ENCODE peak calls at places on chromosome 5, in seven cellular contexts. I is spleen, O is prostate gland, Y is Calu3, S is heart left ventricle, J is gastrocnemius medialis, F is endothelial cell. L is an unnamed sample.

GRCh38 chr5:95029569-95030366 is 255.1 kb downstream of the MCTP1 start:
- DNase-seq in S (no peak), F (no peak), J (no peak), O (no peak), I (no peak), Y (peak), L (no peak)

GRCh38 chr5:142422426-142422825 is 97.6 kb upstream of the SPRY4 start:
- DNase-seq in S (no peak), O (no peak), Y (no peak), F (no peak), J (no peak), I (no peak), L (peak)

GRCh38 chr5:168311061-168311566 is 19.7 kb downstream of the WWC1 start:
- DNase-seq in S (no peak), I (peak), Y (peak), O (no peak), J (no peak), F (no peak), L (no peak)

GRCh38 chr5:8720476-8720875 is 825.4 kb downstream of the SEMA5A start:
- DNase-seq in S (no peak), F (no peak), O (no peak), I (no peak), Y (no peak), J (no peak), L (no peak)

GRCh38 chr5:83340511-83340918 is 131.0 kb upstream of the VCAN start:
- DNase-seq in S (no peak), F (no peak), O (no peak), I (no peak), Y (no peak), J (no peak), L (no peak)

GRCh38 chr5:878125-878524 is 14.5 kb downstream of the BRD9 start:
- DNase-seq in J (no peak), O (no peak), Y (no peak), I (peak), F (no peak), S (peak), L (no peak)

GRCh38 chr5:28862860-28863196 is 1824.4 kb upstream of the CDH9 start:
- DNase-seq in F (no peak), I (no peak), Y (no peak), O (no peak), J (no peak), S (no peak), L (no peak)

GRCh38 chr5:167730656-167731055 is 560.8 kb upstream of the WWC1 start:
- DNase-seq in Y (no peak), O (no peak), S (no peak), J (no peak), I (no peak), F (no peak), L (no peak)

GRCh38 chr5:12901696-12902095 is 997.5 kb upstream of the CTNND2 start:
- DNase-seq in S (no peak), I (no peak), F (no peak), Y (no peak), O (no peak), J (no peak), L (no peak)

GRCh38 chr5:181052928-181053759 is 13.1 kb downstream of the BTNL9 start:
- DNase-seq in F (peak), Y (peak), O (no peak), J (no peak), S (no peak), I (peak), L (no peak)

GRCh38 chr5:157596449-157596848 is 20.9 kb upstream of the ADAM19 start:
- DNase-seq in I (no peak), O (no peak), Y (no peak), F (no peak), J (no peak), S (no peak), L (no peak)

GRCh38 chr5:115471674-115472073 is 72.9 kb downstream of the FEM1C start:
- DNase-seq in S (peak), I (no peak), J (peak), O (no peak), Y (no peak), F (no peak), L (no peak)

GRCh38 chr5:141763526-141763925 is 81.5 kb upstream of the ARAP3 start:
- DNase-seq in F (no peak), I (no peak), O (no peak), Y (no peak), J (no peak), S (peak), L (no peak)

GRCh38 chr5:153043876-153044275 is 446.6 kb upstream of the GRIA1 start:
- DNase-seq in F (no peak), S (no peak), O (no peak), J (no peak), Y (no peak), I (no peak), L (no peak)

GRCh38 chr5:74885170-74885569 is 19.0 kb upstream of the FAM169A start:
- DNase-seq in O (no peak), S (no peak), F (no peak), J (no peak), Y (no peak), I (no peak), L (no peak)

GRCh38 chr5:9239071-9239470 is 306.8 kb downstream of the SEMA5A start:
- DNase-seq in I (no peak), O (no peak), F (no peak), S (no peak), J (no peak), Y (no peak), L (peak)

GRCh38 chr5:152237531-152237930 is 167.5 kb downstream of the NMUR2 start:
- DNase-seq in J (no peak), Y (no peak), F (no peak), S (no peak), O (no peak), I (no peak), L (no peak)

GRCh38 chr5:78886650-78887230 is 98.4 kb downstream of the ARSB start:
- DNase-seq in Y (no peak), F (no peak), I (no peak), J (no peak), S (no peak), O (no peak), L (no peak)

GRCh38 chr5:130715541-130715940 is 449.5 kb downstream of the HINT1 start:
- DNase-seq in I (no peak), J (no peak), Y (no peak), O (no peak), S (no peak), F (no peak), L (no peak)

GRCh38 chr5:170836226-170836625 is 25.6 kb upstream of the RANBP17 start:
- DNase-seq in J (no peak), Y (peak), S (no peak), I (no peak), F (no peak), O (no peak), L (no peak)

GRCh38 chr5:138953370-138954256 is 78.5 kb upstream of the LRRTM2 start:
- DNase-seq in F (no peak), J (peak), Y (no peak), I (peak), S (peak), O (peak), L (peak)

GRCh38 chr5:58114324-58114723 is 345.6 kb downstream of the PLK2 start:
- DNase-seq in O (no peak), J (no peak), I (no peak), Y (no peak), S (no peak), F (no peak), L (peak)

GRCh38 chr5:133423618-133424282 is 188.6 kb downstream of the FSTL4 start:
- DNase-seq in Y (peak), F (peak), J (peak), S (peak), O (peak), I (peak), L (no peak)

GRCh38 chr5:33850100-33850594 is 41.6 kb downstream of the ADAMTS12 start:
- DNase-seq in I (no peak), O (no peak), F (no peak), J (no peak), S (no peak), Y (peak), L (no peak)

GRCh38 chr5:150068472-150068871 is 17.9 kb downstream of the CSF1R start:
- DNase-seq in F (no peak), J (no peak), Y (peak), S (no peak), I (peak), O (no peak), L (no peak)

GRCh38 chr5:100746730-100747129 is 156.4 kb downstream of the ST8SIA4 start:
- DNase-seq in I (no peak), Y (no peak), J (no peak), O (no peak), F (no peak), S (no peak), L (no peak)

GRCh38 chr5:72855821-72856220 is 39.4 kb downstream of the TNPO1 start:
- DNase-seq in Y (no peak), I (no peak), S (no peak), O (no peak), F (no peak), J (no peak), L (no peak)

GRCh38 chr5:149053027-149053705 is 9.7 kb downstream of the SH3TC2 start:
- DNase-seq in O (peak), F (no peak), S (no peak), J (no peak), Y (no peak), I (no peak), L (no peak)

GRCh38 chr5:5644249-5644648 is 221.8 kb downstream of the ICE1 start:
- DNase-seq in O (no peak), I (no peak), S (no peak), Y (no peak), F (no peak), J (no peak), L (no peak)

GRCh38 chr5:74394924-74395880 is 245.3 kb downstream of the ENC1 start:
- DNase-seq in I (no peak), J (peak), Y (peak), F (peak), O (no peak), S (no peak), L (no peak)

GRCh38 chr5:56951131-56951945 is 585 bp downstream of the MIER3 start:
- DNase-seq in O (peak), S (peak), Y (peak), F (peak), I (peak), J (no peak), L (no peak)

GRCh38 chr5:14707811-14708210 is 43.3 kb downstream of the OTULIN start:
- DNase-seq in I (no peak), F (no peak), S (no peak), Y (no peak), J (no peak), O (no peak), L (no peak)

GRCh38 chr5:76303917-76304316 is 99.2 kb upstream of the IQGAP2 start:
- DNase-seq in F (no peak), O (no peak), I (no peak), Y (no peak), S (no peak), J (no peak), L (no peak)

GRCh38 chr5:80182802-80183645 is 72.8 kb downstream of the SERINC5 start:
- DNase-seq in J (no peak), F (no peak), I (no peak), O (no peak), Y (peak), S (no peak), L (no peak)

GRCh38 chr5:43110606-43111170 is 10.0 kb upstream of the ZNF131 start:
- DNase-seq in J (no peak), S (no peak), I (no peak), O (no peak), Y (peak), F (peak), L (no peak)
- TF ChIP-seq CTCF in J (no peak), S (no peak), I (no peak), O (no peak), Y (peak), F (peak), L (peak)

GRCh38 chr5:110435207-110435606 is 291.3 kb downstream of the TMEM232 start:
- DNase-seq in J (no peak), S (no peak), F (no peak), Y (no peak), I (no peak), O (no peak), L (no peak)

GRCh38 chr5:110442856-110443255 is 283.6 kb downstream of the TMEM232 start:
- DNase-seq in S (peak), F (no peak), I (peak), Y (no peak), O (no peak), J (no peak), L (no peak)

GRCh38 chr5:110440058-110440457 is 286.4 kb downstream of the TMEM232 start:
- DNase-seq in F (no peak), Y (no peak), J (no peak), S (no peak), I (no peak), O (no peak), L (no peak)

GRCh38 chr5:110439280-110439679 is 287.2 kb downstream of the TMEM232 start:
- DNase-seq in J (no peak), I (no peak), S (no peak), Y (no peak), O (no peak), F (no peak), L (no peak)

DNA sequence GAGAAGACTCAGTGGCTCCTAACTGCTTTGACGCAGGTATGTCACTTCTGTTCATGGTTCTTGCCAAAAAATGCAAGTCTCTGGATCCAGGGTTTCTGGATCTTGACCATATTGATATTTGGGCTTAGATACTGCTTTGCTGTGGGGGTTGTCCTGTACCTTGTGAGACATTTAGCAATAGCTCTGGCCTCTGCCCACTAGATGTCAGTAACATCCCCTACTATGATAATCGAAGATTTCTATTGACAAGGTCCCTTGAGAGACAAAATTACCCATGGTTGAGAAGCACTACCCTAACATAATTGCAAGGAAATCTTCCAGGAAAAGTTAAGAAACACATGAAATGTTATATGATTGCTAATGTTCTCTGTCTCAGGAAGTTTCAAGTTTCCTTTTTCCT is 285.4 kb downstream of the TMEM232 start:
- DNase-seq in S (no peak), J (no peak), I (no peak), F (peak), O (no peak), Y (peak), L (peak)
- TF ChIP-seq CTCF in S (no peak), J (no peak), I (no peak), F (no peak), O (no peak), Y (peak), L (peak)

GRCh38 chr5:154394328-154394727 is 51.5 kb upstream of the SAP30L start:
- DNase-seq in Y (peak), I (no peak), J (no peak), S (no peak), O (no peak), F (no peak), L (no peak)
- TF ChIP-seq CTCF in Y (peak), I (no peak), J (no peak), S (no peak), O (no peak), F (no peak), L (no peak)

GRCh38 chr5:68839019-68839552 is 254.7 kb upstream of the SLC30A5 start:
- DNase-seq in I (no peak), Y (no peak), J (peak), S (no peak), F (no peak), O (peak), L (peak)
- TF ChIP-seq CTCF in I (no peak), Y (no peak), J (no peak), S (no peak), F (no peak), O (no peak), L (no peak)

DNA sequence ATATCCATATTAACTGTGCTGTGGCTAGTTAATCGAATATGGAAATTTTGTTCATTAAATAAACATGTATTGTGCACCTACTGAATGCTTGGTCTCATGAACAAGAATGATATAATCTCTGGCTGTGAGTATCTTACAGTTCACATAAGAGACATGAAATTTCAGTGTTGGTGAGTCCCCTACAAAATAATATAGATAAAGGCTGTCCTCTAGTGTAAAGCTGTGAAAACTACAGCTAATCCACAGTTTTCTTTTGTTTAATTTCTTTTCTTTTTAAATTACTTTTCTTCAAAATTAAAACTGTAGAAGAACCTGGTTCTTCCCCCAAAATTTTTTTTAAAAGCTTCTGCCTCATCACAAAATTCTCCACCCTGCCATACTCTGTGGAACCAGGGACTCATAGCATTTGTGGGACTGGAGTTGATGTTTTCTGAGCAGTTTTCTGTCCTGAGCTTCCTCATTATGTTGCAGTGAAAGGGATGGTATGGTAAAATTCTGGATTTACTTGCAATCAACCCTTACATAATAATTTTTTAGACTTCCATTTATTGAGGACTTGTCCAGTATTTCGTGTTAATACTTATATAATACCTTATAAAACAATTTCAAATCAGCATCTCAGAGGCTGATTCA is 135.0 kb downstream of the STK32A start:
- DNase-seq in O (no peak), I (no peak), F (no peak), J (no peak), Y (no peak), S (no peak), L (no peak)
- TF ChIP-seq CTCF in O (peak), I (no peak), F (no peak), J (no peak), Y (peak), S (peak), L (peak)

GRCh38 chr5:137312060-137312459 is 187.1 kb downstream of the SPOCK1 start:
- DNase-seq in O (no peak), S (no peak), F (no peak), I (no peak), J (no peak), Y (no peak), L (no peak)

GRCh38 chr5:137313526-137314175 is 185.5 kb downstream of the SPOCK1 start:
- DNase-seq in O (no peak), Y (no peak), J (no peak), F (no peak), S (no peak), I (no peak), L (no peak)

GRCh38 chr5:137318027-137318426 is 181.1 kb downstream of the SPOCK1 start:
- DNase-seq in F (no peak), Y (no peak), J (no peak), I (no peak), S (no peak), O (no peak), L (no peak)

GRCh38 chr5:137316346-137316736 is 182.8 kb downstream of the SPOCK1 start:
- DNase-seq in I (no peak), Y (no peak), J (no peak), S (no peak), F (no peak), O (no peak), L (no peak)

GRCh38 chr5:137315534-137316345 is 183.4 kb downstream of the SPOCK1 start:
- DNase-seq in J (peak), Y (no peak), F (no peak), I (no peak), O (peak), S (no peak), L (no peak)
- TF ChIP-seq CTCF in J (no peak), Y (no peak), F (no peak), I (no peak), O (no peak), S (no peak), L (no peak)

DNA sequence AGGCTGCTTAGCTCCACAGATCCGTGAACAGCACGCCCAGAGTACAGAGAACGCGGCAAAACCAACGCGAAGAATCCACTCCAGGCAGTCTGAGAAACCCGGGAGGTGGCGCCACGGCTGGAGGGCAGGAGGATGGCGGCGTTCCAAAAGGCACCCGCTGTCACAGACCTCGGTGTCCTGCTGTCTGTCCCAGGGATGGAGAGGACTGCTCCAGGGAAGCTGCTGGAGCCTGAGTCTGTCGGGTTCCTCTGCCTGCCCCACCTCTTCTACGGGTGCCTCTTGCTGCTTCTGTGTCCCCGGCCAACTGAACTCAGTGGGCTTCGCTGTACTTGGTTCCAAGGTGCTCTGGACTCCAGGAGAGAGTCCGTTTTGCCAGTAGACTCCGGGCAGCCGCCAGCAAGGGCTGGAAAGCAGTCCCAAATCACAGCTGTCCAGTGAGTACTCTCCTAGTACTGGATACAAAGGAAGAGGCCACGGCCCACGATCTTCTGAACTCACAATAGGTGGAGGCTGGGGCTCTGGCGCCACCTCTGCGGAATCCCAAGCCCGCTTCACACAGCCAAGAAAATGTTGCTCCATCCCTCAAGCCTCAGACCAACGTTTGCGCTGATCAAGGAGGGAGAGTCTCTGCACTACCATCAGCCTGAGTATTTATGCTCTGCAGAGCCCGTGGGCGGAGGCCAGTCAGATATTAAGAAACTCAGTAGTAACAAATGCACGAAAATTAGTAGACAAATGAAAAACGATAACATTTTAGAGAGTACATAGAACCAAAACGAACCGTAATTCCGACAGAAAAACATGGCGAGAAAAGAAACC is 442 bp downstream of the ANXA2R start:
- DNase-seq in I (peak), F (peak), O (peak), J (peak), S (peak), Y (peak), L (no peak)
- TF ChIP-seq CTCF in I (no peak), F (no peak), O (no peak), J (peak), S (no peak), Y (no peak), L (peak)

DNA sequence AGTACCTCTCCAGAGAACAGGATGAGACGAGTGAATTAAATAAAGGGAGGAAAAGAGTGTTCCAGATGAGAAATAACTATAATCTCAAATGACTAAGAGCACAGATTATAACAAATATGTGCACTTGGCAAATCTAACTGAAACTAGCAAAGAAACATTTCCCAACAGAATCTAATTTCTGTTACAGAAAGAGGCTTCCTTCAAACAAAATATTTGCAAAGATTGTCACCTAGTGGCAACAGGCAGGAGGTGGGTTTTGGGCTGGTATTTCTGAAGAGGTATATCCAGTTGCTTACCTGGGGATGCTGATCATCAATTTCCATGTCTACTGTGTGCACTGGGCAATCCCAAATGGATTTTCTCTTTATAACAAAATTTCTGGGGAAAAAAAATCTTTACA is 5.6 kb upstream of the SPDL1 start:
- DNase-seq in I (no peak), F (no peak), J (no peak), S (no peak), O (no peak), Y (no peak), L (no peak)
- TF ChIP-seq CTCF in I (no peak), F (no peak), J (no peak), S (no peak), O (no peak), Y (no peak), L (peak)